ENCODE peak calls at places on chromosomes 7 and 10, in seven cellular contexts. E is NCI-H1417; L is hepatocyte; M is natural killer cell treated with Interleukin-12 subunit alpha and Interleukin-12 subunit beta and Interleukin-15 and Interleukin-18, amount 100 ng/mL, for 72 hours; A is SIG-M5; V is cerebellar cortex; P is mucosa of descending colon. F is an unnamed sample.

GRCh38 chr10:119806334-119807130 is 66.1 kb downstream of the MCMBP start:
- DNase-seq in E (no peak), L (no peak), M (no peak), A (no peak), V (no peak), P (no peak), F (no peak)

GRCh38 chr7:149772236-149772820 is 1.1 kb downstream of the ZNF467 start:
- DNase-seq in E (no peak), L (peak), M (no peak), A (no peak), V (no peak), P (peak), F (peak)

GRCh38 chr10:15745748-15746147 is 26.0 kb upstream of the ITGA8 start:
- DNase-seq in E (no peak), L (peak), M (no peak), A (no peak), V (no peak), P (no peak), F (no peak)

GRCh38 chr7:80002865-80003264 is 131.8 kb upstream of the GNAI1 start:
- DNase-seq in E (no peak), L (no peak), M (no peak), A (no peak), V (no peak), P (no peak), F (no peak)

GRCh38 chr10:62684911-62685310 is 119.6 kb upstream of the ADO start:
- DNase-seq in E (no peak), L (no peak), M (no peak), A (no peak), V (no peak), P (no peak), F (no peak)

GRCh38 chr10:132612571-132613504 is 75.3 kb downstream of the INPP5A start:
- DNase-seq in E (no peak), L (no peak), M (no peak), A (no peak), V (no peak), P (no peak), F (no peak)

GRCh38 chr7:99143522-99143852 is 421 bp downstream of the SMURF1 start:
- DNase-seq in E (no peak), L (no peak), M (no peak), A (no peak), V (no peak), P (no peak), F (no peak)

GRCh38 chr7:101564778-101565211 is 64.3 kb downstream of the MYL10 start:
- DNase-seq in E (peak), L (peak), M (no peak), A (no peak), V (no peak), P (peak), F (no peak)

GRCh38 chr10:131547129-131547799 is 235.7 kb upstream of the TCERG1L start:
- DNase-seq in E (no peak), L (no peak), M (no peak), A (no peak), V (no peak), P (no peak), F (no peak)

GRCh38 chr7:117124585-117125220 is 171.4 kb downstream of the ST7 start:
- DNase-seq in E (peak), L (peak), M (no peak), A (no peak), V (peak), P (peak), F (peak)

GRCh38 chr10:90930070-90930837 is 9.4 kb upstream of the ANKRD1 start:
- DNase-seq in E (no peak), L (peak), M (no peak), A (no peak), V (no peak), P (no peak), F (no peak)

GRCh38 chr10:18607503-18607902 is 43.9 kb downstream of the NSUN6 start:
- DNase-seq in E (no peak), L (peak), M (no peak), A (no peak), V (peak), P (no peak), F (peak)

GRCh38 chr7:36119005-36119711 is 33.9 kb upstream of the EEPD1 start:
- DNase-seq in E (no peak), L (peak), M (no peak), A (peak), V (no peak), P (no peak), F (no peak)

GRCh38 chr7:70044525-70044924 is 446.2 kb downstream of the AUTS2 start:
- DNase-seq in E (peak), L (no peak), M (no peak), A (no peak), V (no peak), P (no peak), F (no peak)

GRCh38 chr10:121843379-121843778 is 84.5 kb downstream of the ATE1 start:
- DNase-seq in E (no peak), L (no peak), M (no peak), A (no peak), V (no peak), P (no peak), F (no peak)

GRCh38 chr10:114319406-114320248 is 80.6 kb downstream of the VWA2 start:
- DNase-seq in E (no peak), L (no peak), M (peak), A (no peak), V (no peak), P (no peak), F (no peak)

F was measured in pancreas.